ENCODE peak calls at places on chromosomes 6 and 20, in eight cellular contexts. F, C, J, W, I, H, N and V are unnamed samples.

GRCh38 chr20:39563406-39563805 is 601.3 kb downstream of the DHX35 start:
- DNase-seq in F (no peak), C (no peak), J (no peak), W (no peak), I (no peak), H (no peak), N (no peak), V (no peak)

GRCh38 chr6:34813028-34813742 is 21.3 kb downstream of the BLTP3A start:
- DNase-seq in F (no peak), C (no peak), J (no peak), W (no peak), I (no peak), H (no peak), N (no peak), V (no peak)

GRCh38 chr6:2956930-2957329 is 14.4 kb downstream of the SERPINB6 start:
- DNase-seq in F (no peak), C (no peak), J (no peak), W (no peak), I (no peak), H (no peak), N (no peak), V (no peak)

GRCh38 chr6:21598662-21599061 is 5.1 kb downstream of the SOX4 start:
- DNase-seq in F (no peak), C (no peak), J (no peak), W (no peak), I (no peak), H (no peak), N (no peak), V (no peak)

GRCh38 chr6:43310137-43310536 is 1.5 kb upstream of the CRIP3 start:
- DNase-seq in F (no peak), C (no peak), J (no peak), W (no peak), I (no peak), H (no peak), N (no peak), V (no peak)

GRCh38 chr20:24470031-24470781 is 777 bp downstream of the SYNDIG1 start:
- DNase-seq in F (no peak), C (peak; percentile 55), J (no peak), W (no peak), I (peak; percentile 14), H (no peak), N (no peak), V (no peak)

GRCh38 chr6:128323011-128323410 is 197.4 kb downstream of the PTPRK start:
- DNase-seq in F (no peak), C (no peak), J (no peak), W (no peak), I (no peak), H (no peak), N (no peak), V (no peak)

GRCh38 chr20:34123309-34123708 is 11.3 kb upstream of the EIF2S2 start:
- DNase-seq in F (no peak), C (no peak), J (no peak), W (no peak), I (no peak), H (no peak), N (no peak), V (no peak)

GRCh38 chr6:46505693-46506512 is 14.7 kb upstream of the RCAN2 start:
- DNase-seq in F (no peak), C (peak; percentile 74), J (no peak), W (no peak), I (no peak), H (no peak), N (no peak), V (no peak)

GRCh38 chr20:9969626-9970025 is 65.2 kb upstream of the ANKEF1 start:
- DNase-seq in F (no peak), C (no peak), J (no peak), W (no peak), I (no peak), H (no peak), N (no peak), V (no peak)

GRCh38 chr20:9978395-9979004 is 56.3 kb upstream of the ANKEF1 start:
- DNase-seq in F (no peak), C (no peak), J (no peak), W (peak; percentile 68), I (peak; percentile 19), H (peak; percentile 19), N (peak; percentile 49), V (no peak)

GRCh38 chr20:9977629-9978028 is 57.2 kb upstream of the ANKEF1 start:
- DNase-seq in F (no peak), C (no peak), J (no peak), W (no peak), I (no peak), H (no peak), N (no peak), V (no peak)

GRCh38 chr20:9971746-9972145 is 63.0 kb upstream of the ANKEF1 start:
- DNase-seq in F (no peak), C (no peak), J (no peak), W (no peak), I (no peak), H (no peak), N (no peak), V (no peak)

DNA sequence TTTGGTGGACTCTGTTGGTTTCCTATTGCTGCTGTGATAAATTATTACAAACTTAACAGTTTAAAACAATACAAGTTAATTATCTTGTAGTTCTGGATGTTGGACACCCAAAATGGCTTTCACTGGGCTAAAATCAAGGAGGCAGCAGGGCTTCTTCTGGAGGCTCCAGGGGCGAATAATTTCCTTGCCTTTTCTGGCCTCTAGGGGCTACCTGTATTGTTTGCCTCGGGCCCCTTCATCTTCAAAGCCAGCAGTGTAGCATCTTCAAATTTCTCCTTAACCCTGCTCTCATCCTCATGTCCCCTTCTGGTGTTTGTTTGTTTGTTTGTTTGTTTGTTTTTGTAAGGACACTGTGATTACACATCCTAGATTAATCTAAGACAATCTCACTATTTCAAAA is 60.5 kb upstream of the ANKEF1 start:
- DNase-seq in F (no peak), C (no peak), J (no peak), W (no peak), I (no peak), H (no peak), N (no peak), V (no peak)
- TF ChIP-seq CTCF in F (no peak), C (no peak), J (no peak), W (no peak), I (peak; percentile 42), H (no peak), N (no peak), V (no peak)

GRCh38 chr20:7108929-7109328 is 341.4 kb downstream of the BMP2 start:
- DNase-seq in F (no peak), C (no peak), J (no peak), W (no peak), I (no peak), H (no peak), N (no peak), V (no peak)

DNA sequence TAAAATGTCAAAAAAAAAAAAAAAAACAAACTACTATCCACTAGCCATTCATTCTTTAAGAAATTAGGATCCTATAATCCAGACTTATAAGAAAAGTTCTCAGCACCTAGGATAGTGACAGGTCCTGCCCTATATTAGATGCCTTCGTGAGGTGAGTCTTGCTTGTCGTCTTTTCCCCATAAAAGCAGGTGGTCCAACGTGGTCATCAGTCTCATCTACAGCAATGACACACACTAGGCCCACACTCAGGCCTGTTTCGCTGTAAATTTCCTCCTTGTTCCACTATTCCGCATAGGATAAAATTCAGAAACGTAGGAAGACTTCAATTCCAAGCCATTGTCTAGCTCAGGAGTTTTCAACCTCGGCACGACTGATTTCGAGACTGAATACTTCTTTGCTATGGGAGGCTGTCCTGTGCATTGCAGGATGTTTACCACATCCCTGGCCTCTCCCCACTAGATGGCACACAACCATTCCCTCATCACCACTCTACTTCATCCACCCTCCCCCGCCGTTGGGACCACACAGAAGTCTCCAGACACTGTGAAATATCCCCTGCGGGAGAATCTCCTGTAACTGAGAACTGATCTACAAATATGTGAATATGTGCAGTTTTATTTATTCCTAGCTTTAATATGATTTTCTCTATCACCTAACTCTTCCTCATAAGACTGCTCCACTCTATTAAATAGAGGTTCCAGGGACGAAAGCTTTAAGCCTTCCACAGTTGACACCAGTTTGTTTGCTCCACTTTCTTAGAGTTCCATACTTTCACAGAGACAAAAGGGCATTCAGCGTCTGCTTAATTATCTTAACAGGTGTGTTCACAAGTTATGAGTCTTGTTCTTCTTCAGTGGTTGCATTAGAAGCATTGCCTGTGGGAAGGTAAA is 346.3 kb downstream of the BMP2 start:
- DNase-seq in F (no peak), C (no peak), J (no peak), W (no peak), I (peak; percentile 57), H (no peak), N (no peak), V (no peak)
- TF ChIP-seq CTCF in F (no peak), C (no peak), J (no peak), W (no peak), I (peak; percentile 67), H (peak; percentile 60), N (no peak), V (no peak)

DNA sequence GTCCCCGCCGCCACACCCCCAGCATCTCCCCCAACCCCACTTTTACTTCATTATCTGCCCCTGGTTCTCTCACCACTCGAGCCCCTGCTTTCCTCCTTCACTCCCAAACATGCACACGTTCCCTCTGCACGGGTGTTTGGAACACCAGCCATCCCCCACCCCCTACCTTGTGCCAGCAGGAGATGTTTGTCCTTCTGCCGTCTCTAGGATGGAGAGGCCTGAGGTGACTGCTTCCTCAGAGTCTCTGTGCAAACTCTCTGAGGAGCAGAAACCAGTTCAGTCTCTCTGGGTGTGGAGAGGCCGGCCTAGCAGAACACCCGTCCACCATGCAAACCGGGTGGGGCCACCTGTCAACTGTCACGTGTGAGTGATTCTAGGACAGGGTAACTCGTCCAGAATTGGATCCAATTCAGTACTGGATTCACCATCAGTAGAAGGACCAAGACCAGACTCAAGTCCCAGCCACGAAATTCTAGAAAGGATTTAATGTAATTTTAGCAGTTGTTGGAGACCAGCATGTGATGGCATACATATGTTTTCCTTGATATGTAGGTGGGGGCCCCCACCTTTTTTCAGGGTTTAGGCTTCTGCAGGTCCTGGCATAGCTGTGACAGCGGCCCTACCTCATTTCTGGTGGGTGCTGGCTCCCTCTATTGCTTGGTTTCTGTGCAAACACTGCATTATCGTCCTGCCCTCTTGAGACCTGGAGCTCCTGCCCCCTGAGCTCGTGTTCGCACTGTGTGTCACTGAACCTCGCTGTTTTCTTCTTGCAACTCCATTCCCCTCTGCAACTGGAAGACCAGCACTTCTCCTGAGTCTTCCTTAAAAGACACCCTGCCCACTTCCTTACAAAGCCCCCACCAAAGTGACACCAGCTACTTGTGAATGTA is at the start of gene RAET1E:
- DNase-seq in F (no peak), C (no peak), J (peak; percentile 50), W (peak; percentile 55), I (no peak), H (no peak), N (no peak), V (no peak)
- TF ChIP-seq CTCF in F (no peak), C (no peak), J (no peak), W (no peak), I (no peak), H (peak; percentile 16), N (no peak), V (no peak)

DNA sequence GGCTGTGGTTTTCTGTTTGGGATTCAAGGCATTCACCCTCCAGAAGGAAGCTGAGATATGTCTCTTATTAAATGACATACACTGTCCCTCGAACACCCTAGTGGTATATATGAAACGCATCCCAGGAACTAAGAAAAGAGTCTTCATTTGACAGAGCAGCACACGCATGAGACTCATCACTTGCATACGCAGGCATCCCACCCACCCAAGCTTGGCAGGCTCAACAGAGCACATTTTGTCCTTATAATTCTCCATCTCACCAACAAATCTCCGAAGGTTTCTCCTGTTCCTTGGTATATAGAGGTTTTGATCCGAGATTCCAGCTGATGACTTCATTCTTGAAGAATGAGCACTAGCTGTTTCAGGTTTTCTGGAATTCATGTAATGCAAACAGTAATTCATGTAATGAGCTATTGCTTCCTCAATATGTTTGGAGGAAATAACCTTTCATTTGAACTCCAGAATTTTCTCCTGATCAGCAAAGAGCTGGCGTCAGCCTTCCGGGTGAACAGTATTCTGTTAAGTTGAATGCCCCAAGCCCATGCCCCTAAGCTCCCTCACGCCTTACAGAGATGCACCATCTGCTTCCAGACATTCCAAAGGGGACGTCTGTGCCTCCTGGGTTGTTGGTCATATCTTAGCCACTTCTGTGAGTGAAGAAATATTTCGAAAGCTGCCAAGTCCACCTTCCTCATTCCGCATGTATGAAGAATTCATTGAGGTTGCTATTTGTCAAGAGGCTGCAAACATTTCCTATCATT is 66.0 kb upstream of the CDH4 start:
- DNase-seq in F (no peak), C (no peak), J (no peak), W (no peak), I (no peak), H (peak; percentile 77), N (no peak), V (no peak)
- TF ChIP-seq CTCF in F (no peak), C (no peak), J (no peak), W (no peak), I (no peak), H (peak; percentile 9), N (no peak), V (no peak)